ENCODE peak calls at places on chromosomes 3 and 15, in four cellular contexts. E is neural progenitor cell, D is sigmoid colon, G is dorsolateral prefrontal cortex. M is an unnamed sample.

GRCh38 chr3:49900491-49901153 is 3.1 kb downstream of the MST1R start:
- DNase-seq in G (no peak), D (no peak), E (no peak), M (peak)

GRCh38 chr3:23546186-23546585 is 259.6 kb upstream of the UBE2E1 start:
- DNase-seq in D (no peak), G (no peak), E (no peak), M (no peak)

GRCh38 chr3:6807967-6808588 is 52.8 kb upstream of the GRM7 start:
- DNase-seq in G (no peak), D (no peak), E (no peak), M (no peak)

GRCh38 chr3:152780553-152780952 is 54.4 kb upstream of the P2RY1 start:
- DNase-seq in E (no peak), G (no peak), D (no peak), M (peak)

GRCh38 chr3:15294914-15295313 is 37.5 kb downstream of the SH3BP5 start:
- DNase-seq in D (peak), G (no peak), E (no peak), M (no peak)

GRCh38 chr3:127744875-127745274 is 72.1 kb downstream of the ABTB1 start:
- DNase-seq in G (no peak), E (no peak), D (no peak), M (no peak)

GRCh38 chr15:101657968-101658784 is 6.0 kb upstream of the TM2D3 start:
- DNase-seq in G (no peak), D (no peak), E (no peak), M (no peak)

GRCh38 chr3:188220988-188221818 is 67.2 kb downstream of the LPP start:
- DNase-seq in D (peak), G (no peak), E (no peak), M (no peak)

GRCh38 chr3:37295925-37296324 is 121.5 kb upstream of the LRRFIP2 start:
- DNase-seq in G (no peak), E (no peak), D (no peak), M (no peak)

GRCh38 chr3:111885578-111885977 is 26.5 kb downstream of the PHLDB2 start:
- DNase-seq in D (no peak), G (no peak), E (no peak), M (no peak)

GRCh38 chr15:57415559-57415958 is 39.3 kb downstream of the CGNL1 start:
- DNase-seq in D (no peak), E (no peak), G (no peak), M (no peak)

GRCh38 chr15:81304226-81304625 is 19.7 kb downstream of the STARD5 start:
- DNase-seq in D (no peak), E (no peak), G (no peak), M (no peak)

GRCh38 chr3:45871834-45872233 is 14.5 kb upstream of the CCR9 start:
- DNase-seq in D (no peak), G (no peak), E (no peak), M (no peak)

GRCh38 chr3:65030847-65031463 is 343.2 kb upstream of the ADAMTS9 start:
- DNase-seq in D (no peak), E (no peak), G (no peak), M (peak)

GRCh38 chr3:177597325-177598109 is 400.2 kb upstream of the TBL1XR1 start:
- DNase-seq in D (peak), G (no peak), E (no peak), M (peak)

GRCh38 chr3:16728762-16729745 is 123.8 kb upstream of the DAZL start:
- DNase-seq in G (no peak), D (no peak), E (no peak), M (peak)

GRCh38 chr3:129602730-129603560 is 3.5 kb downstream of the PLXND1 start:
- DNase-seq in G (no peak), E (peak), D (peak), M (peak)

GRCh38 chr3:122795674-122795969 is 753 bp downstream of the SLC49A4 start:
- DNase-seq in G (no peak), E (no peak), D (no peak), M (no peak)

GRCh38 chr15:80171787-80172186 is 19.0 kb downstream of the FAH start:
- DNase-seq in D (no peak), G (no peak), E (peak), M (no peak)

GRCh38 chr15:73114064-73114463 is 61.8 kb downstream of the NEO1 start:
- DNase-seq in E (peak), G (no peak), D (no peak), M (no peak)

GRCh38 chr3:52532517-52532837 is 1.2 kb downstream of the NT5DC2 start:
- DNase-seq in D (peak), E (peak), G (no peak), M (peak)

GRCh38 chr3:188134079-188134478 is 19.9 kb upstream of the LPP start:
- DNase-seq in D (no peak), E (no peak), G (no peak), M (no peak)

GRCh38 chr3:77247063-77247462 is 207.2 kb downstream of the ROBO2 start:
- DNase-seq in D (no peak), E (no peak), G (no peak), M (no peak)

GRCh38 chr15:57640935-57641682 is 49.4 kb downstream of the MYZAP start:
- DNase-seq in D (no peak), G (no peak), E (peak), M (peak)

GRCh38 chr3:53346514-53346913 is 829 bp downstream of the DCP1A start:
- DNase-seq in G (no peak), E (peak), D (no peak), M (no peak)

GRCh38 chr3:5055352-5056004 is 66.6 kb upstream of the ARL8B start:
- DNase-seq in D (peak), E (no peak), G (no peak), M (no peak)

GRCh38 chr3:133460809-133461208 is 61.0 kb downstream of the BFSP2 start:
- DNase-seq in D (no peak), G (no peak), E (no peak), M (no peak)

GRCh38 chr3:103446958-103447357 is 1012.1 kb downstream of the ZPLD1 start:
- DNase-seq in D (no peak), E (no peak), G (no peak), M (no peak)

GRCh38 chr3:12977117-12977808 is 96.0 kb downstream of the IQSEC1 start:
- DNase-seq in D (no peak), E (no peak), G (no peak), M (no peak)

GRCh38 chr15:70563561-70564095 is 199.7 kb downstream of the UACA start:
- DNase-seq in E (no peak), D (peak), G (no peak), M (no peak)

GRCh38 chr3:151387443-151388241 is 3.1 kb upstream of the P2RY12 start:
- DNase-seq in G (no peak), D (no peak), E (no peak), M (no peak)

GRCh38 chr3:34106879-34107278 is 308.4 kb downstream of the PDCD6IP start:
- DNase-seq in D (no peak), G (no peak), E (peak), M (no peak)

GRCh38 chr3:74883690-74884089 is 269.2 kb upstream of the CNTN3 start:
- DNase-seq in E (peak), D (no peak), G (no peak), M (no peak)

GRCh38 chr3:162605651-162606204 is 1109.1 kb downstream of the OTOL1 start:
- DNase-seq in G (no peak), D (no peak), E (no peak), M (no peak)

GRCh38 chr3:124510290-124510689 is 220.0 kb upstream of the UMPS start:
- DNase-seq in D (no peak), G (no peak), E (no peak), M (peak)

GRCh38 chr3:133490468-133491351 is 82.8 kb upstream of the CDV3 start:
- DNase-seq in D (no peak), G (no peak), E (no peak), M (no peak)

GRCh38 chr3:48592519-48593087 is 2.5 kb downstream of the COL7A1 start:
- DNase-seq in G (no peak), E (no peak), D (no peak), M (no peak)

GRCh38 chr3:119294402-119294888 is 262 bp downstream of the ARHGAP31 start:
- DNase-seq in E (peak), G (peak), D (peak), M (peak)

GRCh38 chr15:85554852-85555521 is 174.6 kb downstream of the AKAP13 start:
- DNase-seq in D (no peak), G (no peak), E (no peak), M (no peak)

GRCh38 chr15:51310064-51310463 is 28.3 kb downstream of the CYP19A1 start:
- DNase-seq in G (no peak), E (no peak), D (no peak), M (no peak)

DNA sequence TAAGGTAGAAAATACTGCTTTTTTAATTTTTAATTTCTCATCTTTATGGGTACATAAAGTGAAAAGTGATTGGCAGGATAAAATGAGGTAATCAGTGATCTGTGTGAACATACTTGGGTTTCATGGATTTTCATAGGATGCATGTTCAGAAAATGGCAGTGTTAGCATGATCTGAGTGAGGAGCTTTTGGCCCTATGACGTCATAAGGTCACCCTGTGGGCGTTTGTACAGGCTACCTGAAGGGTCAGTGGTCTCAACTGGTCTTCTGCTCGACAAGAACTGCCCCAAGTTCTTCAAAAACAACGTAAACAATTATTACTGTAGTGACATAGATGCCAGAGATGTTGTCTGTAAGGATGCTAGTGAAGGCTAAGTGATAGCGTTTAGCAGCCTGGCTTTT is 124.5 kb upstream of the OSTN start:
- DNase-seq in D (no peak), E (no peak), G (no peak), M (no peak)
- H3K27ac ChIP-seq in D (no peak), E (no peak), G (no peak), M (no peak)

DNA sequence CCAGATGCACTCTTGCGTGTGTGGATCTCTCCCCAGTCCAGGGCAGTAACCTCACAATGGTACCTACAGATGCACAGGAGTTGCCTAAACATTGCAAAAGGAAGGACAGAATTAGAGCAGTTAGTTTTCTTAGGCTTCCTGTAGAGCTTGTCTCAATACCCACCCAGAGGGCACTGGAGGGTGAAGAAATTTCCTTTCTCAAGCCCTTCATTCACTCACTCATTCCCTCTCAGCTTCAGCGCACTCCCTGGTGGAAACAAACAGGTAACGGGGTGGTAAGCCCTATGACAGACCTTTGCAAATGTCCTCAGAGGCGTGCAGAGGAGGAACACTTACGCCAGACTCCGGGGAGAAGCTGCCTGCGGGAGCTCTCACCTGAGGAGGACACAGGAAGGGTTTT is 267.4 kb upstream of the HES1 start:
- DNase-seq in G (no peak), D (no peak), E (no peak), M (no peak)
- TF ChIP-seq CTCF in G (no peak), D (no peak), E (no peak), M (no peak)

GRCh38 chr3:194031867-194032635 is 103.9 kb upstream of the HES1 start:
- DNase-seq in D (no peak), G (no peak), E (no peak), M (no peak)
- H3K27ac ChIP-seq in D (no peak), G (no peak), E (no peak), M (no peak)

GRCh38 chr3:113070226-113071220 is 79.7 kb downstream of the GTPBP8 start:
- DNase-seq in G (no peak), D (no peak), E (no peak), M (peak)
- TF ChIP-seq CTCF in G (no peak), D (no peak), E (no peak), M (no peak)

GRCh38 chr3:18134386-18135082 is 290.6 kb downstream of the SATB1 start:
- DNase-seq in D (no peak), G (no peak), E (peak), M (peak)
- H3K27ac ChIP-seq in D (no peak), G (no peak), E (no peak), M (no peak)

GRCh38 chr3:9280477-9281219 is 31.2 kb upstream of the SRGAP3 start:
- DNase-seq in E (peak), D (no peak), G (no peak), M (no peak)

GRCh38 chr3:9278085-9278484 is 28.6 kb upstream of the SRGAP3 start:
- DNase-seq in D (no peak), E (no peak), G (no peak), M (no peak)

GRCh38 chr3:9276761-9277370 is 27.4 kb upstream of the SRGAP3 start:
- DNase-seq in G (no peak), E (no peak), D (no peak), M (no peak)

GRCh38 chr3:9278498-9278897 is 29.1 kb upstream of the SRGAP3 start:
- DNase-seq in E (no peak), G (no peak), D (no peak), M (no peak)

GRCh38 chr3:9279959-9280358 is 30.5 kb upstream of the SRGAP3 start:
- DNase-seq in D (no peak), E (peak), G (no peak), M (no peak)
- TF ChIP-seq CTCF in D (no peak), E (no peak), G (no peak), M (no peak)

DNA sequence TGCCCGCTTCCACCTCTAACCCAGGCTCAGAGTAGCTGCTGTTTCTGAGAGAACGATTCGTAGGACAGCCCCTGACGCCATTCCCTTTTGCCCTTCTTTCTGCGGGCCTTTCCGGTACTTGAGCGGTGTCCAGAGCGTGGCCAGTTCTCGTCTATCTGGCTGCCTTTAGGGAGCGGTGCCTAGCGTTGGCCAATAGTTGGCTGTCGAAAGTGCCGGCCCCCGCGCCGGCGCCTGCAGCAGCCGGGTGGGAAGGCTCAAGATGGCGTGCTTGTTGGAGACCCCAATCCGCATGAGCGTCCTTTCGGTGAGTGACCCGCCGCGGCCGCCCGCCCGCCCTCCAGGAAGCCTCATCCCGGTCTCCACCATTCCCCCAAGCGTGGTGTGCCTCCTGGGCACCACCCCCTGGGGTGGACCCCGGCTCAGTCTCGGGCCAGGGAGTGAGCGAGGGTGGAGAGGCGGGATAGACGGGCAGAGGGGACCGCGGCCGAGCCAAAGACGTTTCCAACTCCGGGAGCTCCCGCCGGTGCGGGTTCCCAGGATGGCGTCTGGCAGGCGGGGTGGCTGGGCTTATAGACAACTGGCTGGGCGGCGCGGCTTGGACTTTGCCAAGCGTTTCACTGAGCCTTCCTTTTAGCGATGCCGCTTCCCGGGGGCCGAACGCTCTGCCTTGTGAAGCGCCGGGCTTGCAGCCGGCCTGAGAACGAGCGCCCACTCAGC is at the start of gene ARMC8:
- DNase-seq in D (peak), G (peak), E (peak), M (peak)
- H3K27ac ChIP-seq in D (peak), G (peak), E (peak), M (peak)

DNA sequence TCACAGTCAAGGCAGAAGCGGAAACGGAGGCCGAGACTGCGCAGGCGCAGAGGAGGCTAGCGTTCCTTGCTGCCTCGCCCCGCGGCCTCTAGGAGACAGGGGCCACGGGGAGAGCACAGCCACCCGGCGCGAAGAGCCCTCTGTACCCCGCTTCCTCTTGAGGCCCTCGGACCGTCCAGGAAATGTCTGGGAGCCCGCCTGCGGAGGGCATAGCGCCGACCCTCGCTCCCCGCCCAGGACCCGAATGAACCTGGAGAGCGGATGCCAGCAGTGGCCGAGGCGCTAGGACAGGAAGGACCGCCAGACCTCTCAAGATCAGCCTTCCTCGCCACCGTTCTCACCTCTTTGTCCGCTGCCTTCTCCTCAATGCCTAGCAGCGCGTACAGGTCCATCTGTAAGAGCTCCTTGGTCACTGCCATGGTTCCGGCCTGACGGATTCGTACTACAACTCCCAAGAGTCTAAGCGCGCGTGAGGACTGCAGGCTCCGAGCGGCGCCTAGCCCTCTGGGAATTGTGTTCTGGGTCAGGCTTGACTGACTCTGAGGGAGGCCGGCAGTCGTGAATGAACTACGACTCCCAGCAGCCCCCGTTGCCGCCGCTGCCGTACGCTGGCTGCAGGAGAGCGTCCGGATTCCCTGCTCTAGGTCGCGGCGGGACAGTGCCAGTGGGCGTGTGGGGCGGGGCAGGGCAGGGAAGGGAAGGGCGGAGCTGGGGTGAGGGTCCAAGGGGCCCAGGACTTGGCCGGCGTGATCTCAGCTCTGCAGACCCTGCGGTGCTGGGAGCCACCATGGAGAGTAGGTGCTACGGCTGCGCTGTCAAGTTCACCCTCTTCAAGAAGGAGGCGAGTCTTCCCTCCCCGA is at the start of the genes DNAJC17 and ZFYVE19:
- DNase-seq in D (peak), E (peak), G (peak), M (peak)
- TF ChIP-seq CTCF in D (peak), E (peak), G (no peak), M (no peak)

M was measured in RWPE1.